ENCODE peak calls at places on chromosomes 11 and 22, in eight cellular contexts. K is transverse colon; V is BE2C; J is GM12891; C is neuronal stem cell; B is breast epithelium; F is GM23338; A is activated naive CD8-positive, alpha-beta T cell treated with anti-CD3 and anti-CD28 coated beads, Interleukin-2, amount 50 U/mL, for 24 hours. G is an unnamed sample.

GRCh38 chr11:31620434-31620833 is 110.9 kb downstream of the ELP4 start:
- DNase-seq in B (no peak), V (no peak), A (no peak), F (no peak), C (no peak), K (no peak), J (no peak), G (no peak)

GRCh38 chr22:46087816-46088277 is 62.5 kb upstream of the PPARA start:
- DNase-seq in A (no peak), F (no peak), B (peak), J (no peak), V (peak), K (peak), C (no peak), G (peak)

GRCh38 chr11:2539761-2540520 is 95.1 kb downstream of the KCNQ1 start:
- DNase-seq in A (no peak), B (no peak), C (no peak), F (no peak), V (peak), J (no peak), K (peak), G (no peak)

GRCh38 chr22:49861642-49862407 is 8.2 kb downstream of the ZBED4 start:
- DNase-seq in K (no peak), A (no peak), V (no peak), B (no peak), J (no peak), F (no peak), C (no peak), G (no peak)

GRCh38 chr11:86948733-86949132 is 6.5 kb downstream of the FZD4 start:
- DNase-seq in C (no peak), B (no peak), A (no peak), F (no peak), K (no peak), V (no peak), J (no peak), G (no peak)

GRCh38 chr11:119446871-119447663 is 24.1 kb upstream of the THY1 start:
- DNase-seq in K (no peak), A (no peak), V (no peak), C (no peak), B (no peak), J (no peak), F (no peak), G (peak)

GRCh38 chr11:3036419-3036818 is 20.8 kb downstream of the CARS1 start:
- DNase-seq in B (no peak), A (no peak), C (no peak), F (no peak), K (no peak), V (no peak), J (no peak), G (no peak)

GRCh38 chr22:17951315-17951714 is 73.0 kb downstream of the MICAL3 start:
- DNase-seq in A (no peak), J (no peak), B (no peak), K (no peak), C (no peak), V (no peak), F (no peak), G (no peak)

GRCh38 chr11:73760066-73760679 is 701 bp downstream of the RAB6A start:
- DNase-seq in A (no peak), B (peak), K (peak), V (peak), J (peak), F (peak), C (no peak), G (peak)

GRCh38 chr11:134244593-134244992 is 8.6 kb downstream of the THYN1 start:
- DNase-seq in A (no peak), C (no peak), J (peak), B (no peak), V (peak), F (peak), K (no peak), G (no peak)

GRCh38 chr11:57203359-57203758 is 21.6 kb downstream of the LRRC55 start:
- DNase-seq in F (peak), J (no peak), C (no peak), A (no peak), V (no peak), B (no peak), K (peak), G (no peak)

GRCh38 chr11:71364176-71364671 is 84.0 kb downstream of the DHCR7 start:
- DNase-seq in V (no peak), J (no peak), A (no peak), F (no peak), B (no peak), K (no peak), C (no peak), G (no peak)

GRCh38 chr22:49848690-49849160 is 4.9 kb upstream of the ZBED4 start:
- DNase-seq in A (no peak), C (no peak), B (peak), V (no peak), J (no peak), F (no peak), K (no peak), G (no peak)

GRCh38 chr11:69936750-69937149 is 117.5 kb upstream of the FGF3 start:
- DNase-seq in F (no peak), J (no peak), K (no peak), A (no peak), B (no peak), V (no peak), C (no peak), G (no peak)

GRCh38 chr11:78351979-78352731 is 65.5 kb downstream of the GAB2 start:
- DNase-seq in C (no peak), K (no peak), B (no peak), F (no peak), V (peak), A (no peak), J (no peak), G (no peak)

GRCh38 chr11:113043704-113044103 is 82.5 kb downstream of the NCAM1 start:
- DNase-seq in V (no peak), C (no peak), K (no peak), J (no peak), F (no peak), A (no peak), B (no peak), G (no peak)

GRCh38 chr11:64594159-64594939 is 3.3 kb downstream of the SLC22A12 start:
- DNase-seq in B (no peak), F (no peak), K (no peak), J (no peak), V (no peak), C (no peak), A (no peak), G (no peak)

GRCh38 chr11:4025248-4025956 is 69.2 kb upstream of the RRM1 start:
- DNase-seq in V (peak), C (no peak), F (no peak), A (no peak), B (no peak), J (no peak), K (no peak), G (no peak)

GRCh38 chr11:68271023-68271780 is 571 bp downstream of the C11orf24 start:
- DNase-seq in A (peak), C (peak), V (peak), K (peak), F (peak), B (no peak), J (no peak), G (no peak)

GRCh38 chr11:68659158-68659921 is 25.0 kb upstream of the GAL start:
- DNase-seq in B (peak), F (no peak), C (no peak), J (no peak), V (peak), K (peak), A (no peak), G (no peak)

GRCh38 chr11:61820174-61820573 is 3.4 kb upstream of the FADS1 start:
- DNase-seq in V (no peak), B (no peak), A (no peak), C (no peak), F (no peak), K (no peak), J (no peak), G (no peak)

GRCh38 chr22:48251629-48252028 is 1489.2 kb downstream of the TBC1D22A start:
- DNase-seq in K (no peak), F (no peak), C (no peak), V (no peak), J (no peak), B (no peak), A (no peak), G (no peak)

GRCh38 chr11:71067753-71068152 is 184.6 kb downstream of the SHANK2 start:
- DNase-seq in K (no peak), B (no peak), C (no peak), F (no peak), J (no peak), V (no peak), A (no peak), G (no peak)

GRCh38 chr11:102669664-102670063 is 35.9 kb downstream of the MMP27 start:
- DNase-seq in B (no peak), K (no peak), J (no peak), V (no peak), A (no peak), F (no peak), C (no peak), G (no peak)

GRCh38 chr11:65894034-65894591 is 3.6 kb downstream of the CCDC85B start:
- DNase-seq in B (no peak), V (no peak), C (no peak), A (peak), F (no peak), J (no peak), K (no peak), G (no peak)

GRCh38 chr11:47070769-47071168 is 105.9 kb downstream of the ARFGAP2 start:
- DNase-seq in F (no peak), J (no peak), B (no peak), K (no peak), C (no peak), A (no peak), V (no peak), G (no peak)

GRCh38 chr22:35231585-35232084 is 25.7 kb upstream of the HMGXB4 start:
- DNase-seq in C (peak), B (peak), K (peak), F (peak), J (peak), A (peak), V (peak), G (no peak)

G was measured in ascending aorta.